ENCODE peak calls at places on chromosomes 1 and 21, in six cellular contexts. R is NCI-H1417 treated with DMSO at 0.1 percent for 48 hours; J is GM12891; Z is stimulated activated CD8-positive, alpha-beta memory T cell treated with anti-CD3 and anti-CD28 coated beads, Interleukin-15, amount 100 ng/mL, for 48 hours; M is mucosa of gallbladder; B is LoVo. T is an unnamed sample.

GRCh38 chr1:30085814-30086770 is 637.3 kb downstream of the MATN1 start:
- DNase-seq in M (peak; percentile 25), J (peak; percentile 53), B (no peak), R (no peak), Z (peak; percentile 6), T (peak; percentile 2)

GRCh38 chr1:3483801-3484444 is 29.5 kb downstream of the ARHGEF16 start:
- DNase-seq in Z (peak; percentile 12), B (peak; percentile 28), J (peak; percentile 77), R (no peak), M (no peak), T (no peak)

GRCh38 chr1:200665851-200666250 is 3.9 kb downstream of the DDX59 start:
- DNase-seq in J (no peak), M (no peak), Z (no peak), B (no peak), R (no peak), T (no peak)

GRCh38 chr1:193183019-193183643 is 3.3 kb downstream of the B3GALT2 start:
- DNase-seq in Z (no peak), J (no peak), M (no peak), R (peak; percentile 65), B (peak; percentile 62), T (no peak)

GRCh38 chr21:36859744-36860501 is 106.5 kb downstream of the HLCS start:
- DNase-seq in M (peak; percentile 62), B (peak; percentile 77), J (no peak), R (no peak), Z (peak; percentile 7), T (no peak)

GRCh38 chr21:33212159-33212851 is 17.4 kb upstream of the IFNAR2 start:
- DNase-seq in J (no peak), B (no peak), Z (no peak), M (peak; percentile 21), R (no peak), T (no peak)

GRCh38 chr21:45130324-45130774 is 56.0 kb downstream of the ADARB1 start:
- DNase-seq in J (peak; percentile 39), M (no peak), Z (no peak), B (no peak), R (no peak), T (no peak)

GRCh38 chr21:40102682-40103081 is 235.4 kb downstream of the PCP4 start:
- DNase-seq in B (no peak), R (no peak), J (no peak), M (no peak), Z (no peak), T (no peak)

GRCh38 chr1:6951536-6951935 is 166.3 kb downstream of the CAMTA1 start:
- DNase-seq in J (no peak), R (no peak), Z (no peak), B (no peak), M (no peak), T (no peak)

GRCh38 chr21:45332415-45332814 is 44.7 kb upstream of the POFUT2 start:
- DNase-seq in B (no peak), M (no peak), R (no peak), Z (no peak), J (no peak), T (no peak)

GRCh38 chr1:39081266-39082139 is 55.4 kb downstream of the NDUFS5 start:
- DNase-seq in B (peak; percentile 28), R (no peak), M (no peak), J (peak; percentile 56), Z (no peak), T (peak; percentile 13)

GRCh38 chr21:35791541-35792335 is 268.6 kb downstream of the SETD4 start:
- DNase-seq in J (no peak), R (no peak), B (no peak), M (no peak), Z (no peak), T (no peak)

GRCh38 chr1:244353572-244354091 is 98.1 kb downstream of the ADSS2 start:
- DNase-seq in Z (no peak), M (peak; percentile 38), B (peak; percentile 78), J (no peak), R (no peak), T (no peak)

GRCh38 chr1:245716561-245716960 is 561.8 kb downstream of the KIF26B start:
- DNase-seq in B (no peak), M (no peak), R (no peak), J (no peak), Z (no peak), T (no peak)

GRCh38 chr1:95583811-95584210 is 349.8 kb downstream of the RWDD3 start:
- DNase-seq in M (no peak), R (no peak), B (no peak), J (no peak), Z (no peak), T (no peak)

GRCh38 chr21:29660047-29660720 is 279.6 kb downstream of the GRIK1 start:
- DNase-seq in Z (no peak), R (no peak), J (no peak), B (no peak), M (no peak), T (no peak)

GRCh38 chr21:39633770-39634181 is 21.0 kb downstream of the B3GALT5 start:
- DNase-seq in B (peak; percentile 90), J (no peak), R (no peak), Z (no peak), M (no peak), T (no peak)

GRCh38 chr1:85756864-85757263 is 48.6 kb upstream of the ZNHIT6 start:
- DNase-seq in Z (no peak), M (no peak), J (no peak), R (no peak), B (no peak), T (no peak)

GRCh38 chr1:220528679-220529529 is 968 bp downstream of the MARK1 start:
- DNase-seq in R (no peak), J (no peak), Z (no peak), M (no peak), B (no peak), T (no peak)

GRCh38 chr1:166813508-166814223 is 25.6 kb upstream of the POGK start:
- DNase-seq in Z (no peak), J (no peak), B (no peak), R (no peak), M (no peak), T (no peak)

T was measured in caudate nucleus.